ENCODE peak calls at places on chromosomes 7 and 10, in ten cellular contexts. S, T, F, V, G, A, B, D, I and P are unnamed samples.

GRCh38 chr7:43785425-43785824 is 26.9 kb downstream of the BLVRA start:
- DNase-seq in D (no peak), G (no peak), V (no peak), F (no peak), A (no peak), I (peak; percentile 85), B (peak; percentile 92), S (peak; percentile 94), T (peak; percentile 26), P (no peak)

GRCh38 chr10:93061594-93062498 is 1.2 kb downstream of the CYP26C1 start:
- DNase-seq in B (peak; percentile 33), G (no peak), F (no peak), I (no peak), T (no peak), V (no peak), D (no peak), A (no peak), S (no peak), P (no peak)

GRCh38 chr10:98259606-98260319 is 8.2 kb downstream of the LOXL4 start:
- DNase-seq in V (no peak), I (no peak), B (peak; percentile 36), D (no peak), A (no peak), S (no peak), G (no peak), F (no peak), T (no peak), P (no peak)

GRCh38 chr10:87603769-87604168 is 55.9 kb upstream of the PAPSS2 start:
- DNase-seq in G (peak; percentile 51), T (no peak), S (peak; percentile 20), I (no peak), A (no peak), V (no peak), F (no peak), B (no peak), D (no peak), P (no peak)

GRCh38 chr7:140195859-140196258 is 19.1 kb upstream of the KDM7A start:
- DNase-seq in S (no peak), G (no peak), I (no peak), V (no peak), B (no peak), D (no peak), F (no peak), A (no peak), T (no peak), P (no peak)

GRCh38 chr7:5517057-5517456 is 93.4 kb upstream of the TNRC18 start:
- DNase-seq in D (no peak), F (no peak), V (no peak), B (no peak), G (no peak), S (no peak), A (no peak), I (no peak), T (no peak), P (no peak)

GRCh38 chr10:26776258-26776657 is 78.8 kb downstream of the PDSS1 start:
- DNase-seq in B (no peak), A (no peak), S (peak; percentile 61), V (no peak), G (no peak), D (no peak), T (no peak), I (no peak), F (no peak), P (no peak)

GRCh38 chr10:35300063-35300699 is 36.1 kb upstream of the CCNY start:
- DNase-seq in F (no peak), G (peak; percentile 43), B (peak; percentile 43), D (no peak), S (peak; percentile 76), V (no peak), A (peak; percentile 67), T (no peak), I (no peak), P (no peak)

GRCh38 chr10:21517134-21517982 is 8.1 kb downstream of the SKIDA1 start:
- DNase-seq in V (peak; percentile 35), D (no peak), A (peak; percentile 83), F (no peak), T (no peak), I (peak; percentile 64), G (peak; percentile 58), S (peak; percentile 70), B (peak; percentile 59), P (peak; percentile 59)

GRCh38 chr10:127085957-127086356 is 110.4 kb downstream of the INSYN2A start:
- DNase-seq in S (no peak), V (no peak), D (no peak), G (no peak), B (no peak), I (no peak), A (no peak), F (no peak), T (no peak), P (no peak)

GRCh38 chr10:129375912-129376311 is 91.1 kb upstream of the MGMT start:
- DNase-seq in G (no peak), A (no peak), I (no peak), D (no peak), S (no peak), T (no peak), F (no peak), B (no peak), V (no peak), P (no peak)

GRCh38 chr7:22601812-22602568 is 102.0 kb upstream of the STEAP1B start:
- DNase-seq in T (no peak), G (no peak), I (peak; percentile 33), V (no peak), A (no peak), S (peak; percentile 59), D (no peak), B (peak; percentile 85), F (no peak), P (no peak)

GRCh38 chr10:101008823-101009423 is 9.3 kb downstream of the LZTS2 start:
- DNase-seq in G (no peak), I (no peak), F (no peak), B (no peak), V (no peak), D (no peak), S (no peak), T (no peak), A (peak; percentile 44), P (no peak)

GRCh38 chr7:71626206-71626605 is 494.3 kb downstream of the GALNT17 start:
- DNase-seq in A (no peak), I (no peak), V (no peak), F (no peak), S (peak; percentile 96), G (no peak), B (no peak), D (no peak), T (no peak), P (no peak)

GRCh38 chr10:18665815-18666558 is 6.8 kb downstream of the ARL5B start:
- DNase-seq in F (no peak), G (no peak), V (no peak), B (peak; percentile 56), T (no peak), A (no peak), D (no peak), I (no peak), S (peak; percentile 51), P (no peak)
- H3K4me1 ChIP-seq in F (no peaks in the 10 kb centered on the region), G (peaks cover 37% of the 10 kb centered on the region), V (peaks cover 21% of the 10 kb centered on the region), B (peaks cover 10% of the 10 kb centered on the region), T (peaks cover 47% of the 10 kb centered on the region), A (peaks cover 20% of the 10 kb centered on the region), D (no peaks in the 10 kb centered on the region), I (peaks cover 6% of the 10 kb centered on the region), S (peaks cover 12% of the 10 kb centered on the region), P (no peaks in the 10 kb centered on the region)

DNA sequence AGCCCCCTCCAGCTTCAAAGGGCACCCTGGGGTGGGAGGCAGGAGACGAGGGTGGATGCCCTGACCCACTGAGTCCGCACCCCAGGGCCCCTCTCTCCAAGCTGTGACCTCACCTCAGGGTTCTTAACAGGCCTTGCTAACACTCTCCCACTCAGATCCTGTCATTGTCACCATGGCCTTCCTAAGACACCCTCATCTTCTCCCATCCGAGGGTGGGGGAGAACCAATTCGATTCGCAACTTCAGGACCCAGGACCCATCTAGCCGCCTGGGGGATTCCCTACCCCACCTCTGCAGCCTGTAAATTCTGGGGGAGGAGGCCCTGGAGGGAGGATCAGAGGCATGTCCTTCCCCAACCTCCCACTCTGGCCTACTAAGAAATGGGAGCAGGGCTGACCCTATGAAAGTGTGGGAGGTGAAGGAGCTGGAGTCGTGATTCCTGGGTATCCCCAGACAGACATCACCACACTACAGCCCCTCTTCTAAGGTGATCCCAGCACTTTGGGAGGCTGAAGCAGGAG is 17.4 kb downstream of the TRIM8 start:
- DNase-seq in G (no peak), D (no peak), T (no peak), F (no peak), S (no peak), I (no peak), B (no peak), A (no peak), V (no peak), P (no peak)
- H3K4me1 ChIP-seq in G (peaks cover 14% of the 10 kb centered on the region), D (peaks cover 9% of the 10 kb centered on the region), T (peaks cover 43% of the 10 kb centered on the region), F (peaks cover 28% of the 10 kb centered on the region), S (peaks cover 19% of the 10 kb centered on the region), I (no peaks in the 10 kb centered on the region), B (peaks cover 19% of the 10 kb centered on the region), A (peaks cover 10% of the 10 kb centered on the region), V (peaks cover 34% of the 10 kb centered on the region), P (peaks cover 23% of the 10 kb centered on the region)

DNA sequence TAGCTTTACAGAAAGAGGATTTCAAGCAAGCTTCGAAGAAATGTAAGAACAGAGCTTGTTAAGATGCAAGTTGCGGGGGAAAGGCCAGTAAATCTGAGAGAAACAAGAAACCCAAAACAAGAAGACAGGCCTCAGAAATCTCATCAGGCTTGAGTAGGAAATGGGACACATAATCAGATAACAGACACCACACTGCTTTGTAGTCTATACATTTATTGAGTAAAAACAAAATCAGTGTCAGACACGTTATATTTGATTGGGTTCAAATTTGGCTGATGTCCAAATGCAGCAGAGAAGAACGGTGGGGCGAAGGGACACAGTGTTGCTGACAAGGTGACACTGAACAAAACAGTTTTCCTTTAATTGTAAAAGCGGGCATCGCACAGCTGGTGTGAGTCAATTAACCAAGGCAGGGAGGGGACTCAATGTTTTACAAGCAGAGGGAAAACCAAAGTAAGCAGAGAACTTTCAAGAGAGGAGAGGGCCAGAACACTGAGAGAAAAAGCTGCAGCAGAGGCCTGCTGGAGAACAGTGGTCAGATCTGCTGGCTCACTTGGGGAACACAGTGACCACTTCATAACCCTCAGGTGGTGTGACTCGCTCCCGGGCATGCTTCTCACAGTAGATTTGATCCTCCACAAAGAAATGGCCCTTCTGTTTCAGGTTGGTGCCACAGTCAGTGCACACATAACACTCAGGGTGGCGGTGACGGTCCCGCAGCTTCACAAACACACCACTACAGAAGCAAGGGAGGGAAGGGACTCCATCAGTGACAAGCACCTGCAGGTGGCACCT is 43.5 kb downstream of the ACSM6 start:
- DNase-seq in F (no peak), V (no peak), I (no peak), T (no peak), S (peak; percentile 40), A (no peak), B (peak; percentile 60), D (no peak), G (no peak), P (no peak)
- H3K4me1 ChIP-seq in F (no peaks in the 10 kb centered on the region), V (no peaks in the 10 kb centered on the region), I (no peaks in the 10 kb centered on the region), T (no peaks in the 10 kb centered on the region), S (peaks cover 17% of the 10 kb centered on the region), A (peaks cover 8% of the 10 kb centered on the region), B (peaks cover 12% of the 10 kb centered on the region), D (no peaks in the 10 kb centered on the region), G (peaks cover 10% of the 10 kb centered on the region), P (peaks cover under 1% of the 10 kb centered on the region)

DNA sequence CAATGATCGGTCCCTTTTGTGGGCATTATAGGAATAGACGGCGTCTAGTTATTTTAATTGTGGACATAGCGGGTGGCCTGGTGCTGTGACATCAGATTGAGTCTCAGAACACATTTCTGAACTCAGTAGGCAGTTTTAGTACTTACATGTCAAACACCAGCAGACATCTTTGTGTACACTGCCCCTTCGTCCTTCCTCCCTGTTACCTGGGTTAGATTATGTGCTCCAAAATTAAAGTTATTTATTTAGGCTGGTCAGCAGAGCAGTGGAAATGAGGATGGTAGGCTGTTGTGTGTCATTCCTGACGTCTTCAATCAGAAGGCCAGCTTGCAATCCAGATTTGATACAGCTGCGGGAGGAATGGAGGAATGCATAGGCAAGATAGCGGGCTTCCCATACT is 3.7 kb downstream of the TCF7L2 start:
- DNase-seq in I (no peak), G (no peak), S (peak; percentile 72), D (no peak), T (no peak), B (peak; percentile 82), F (no peak), V (no peak), A (no peak), P (no peak)
- H3K4me1 ChIP-seq in I (no peaks in the 10 kb centered on the region), G (peaks cover 61% of the 10 kb centered on the region), S (peaks cover 23% of the 10 kb centered on the region), D (peaks cover 4% of the 10 kb centered on the region), T (peaks cover 34% of the 10 kb centered on the region), B (peaks cover 16% of the 10 kb centered on the region), F (peaks cover 21% of the 10 kb centered on the region), V (peaks cover 9% of the 10 kb centered on the region), A (peaks cover 40% of the 10 kb centered on the region), P (peaks cover 51% of the 10 kb centered on the region)